ENCODE peak calls at places on chromosome 13, in seven cellular contexts. One of them, this sample, is unnamed.

GRCh38 chr13:101150998-101151397 is 265.3 kb downstream of the NALCN start:
- DNase-seq in PC-3: no peak
- DNase-seq in breast epithelium: no peak
- DNase-seq in ovary: no peak
- DNase-seq in DND-41: no peak
- DNase-seq in left ventricle myocardium inferior: no peak
- DNase-seq in GM23338: no peak
- DNase-seq in this sample: no peak

GRCh38 chr13:94550030-94550738 is 45.8 kb downstream of the TGDS start:
- DNase-seq in PC-3: peak; percentile 35
- DNase-seq in breast epithelium: peak; percentile 18
- DNase-seq in ovary: no peak
- DNase-seq in DND-41: no peak
- DNase-seq in left ventricle myocardium inferior: no peak
- DNase-seq in GM23338: peak; percentile 75
- DNase-seq in this sample: no peak

GRCh38 chr13:48144413-48145035 is 49.6 kb upstream of the MED4 start:
- DNase-seq in PC-3: no peak
- DNase-seq in breast epithelium: no peak
- DNase-seq in ovary: no peak
- DNase-seq in DND-41: no peak
- DNase-seq in left ventricle myocardium inferior: no peak
- DNase-seq in GM23338: no peak
- DNase-seq in this sample: no peak

GRCh38 chr13:93505104-93505952 is 278.7 kb downstream of the GPC6 start:
- DNase-seq in PC-3: peak; percentile 2
- DNase-seq in breast epithelium: no peak
- DNase-seq in ovary: no peak
- DNase-seq in DND-41: no peak
- DNase-seq in left ventricle myocardium inferior: no peak
- DNase-seq in GM23338: no peak
- DNase-seq in this sample: no peak

GRCh38 chr13:40206241-40207109 is 460.0 kb downstream of the FOXO1 start:
- DNase-seq in PC-3: peak; percentile 64
- DNase-seq in breast epithelium: no peak
- DNase-seq in ovary: no peak
- DNase-seq in DND-41: no peak
- DNase-seq in left ventricle myocardium inferior: no peak
- DNase-seq in GM23338: no peak
- DNase-seq in this sample: no peak

GRCh38 chr13:91353494-91353893 is 6.0 kb downstream of the MIR17HG start:
- DNase-seq in PC-3: no peak
- DNase-seq in breast epithelium: no peak
- DNase-seq in ovary: no peak
- DNase-seq in DND-41: no peak
- DNase-seq in left ventricle myocardium inferior: no peak
- DNase-seq in GM23338: no peak
- DNase-seq in this sample: no peak

GRCh38 chr13:75533866-75534265 is 3.8 kb downstream of the COMMD6 start:
- DNase-seq in PC-3: no peak
- DNase-seq in breast epithelium: no peak
- DNase-seq in ovary: no peak
- DNase-seq in DND-41: no peak
- DNase-seq in left ventricle myocardium inferior: no peak
- DNase-seq in GM23338: no peak
- DNase-seq in this sample: no peak

GRCh38 chr13:49996166-49996915 is 501 bp upstream of the TRIM13 start:
- DNase-seq in PC-3: peak; percentile 82
- DNase-seq in breast epithelium: peak; percentile 86
- DNase-seq in ovary: peak; percentile 96
- DNase-seq in DND-41: peak; percentile 92
- DNase-seq in left ventricle myocardium inferior: peak; percentile 95
- DNase-seq in GM23338: peak; percentile 96
- DNase-seq in this sample: peak; percentile 78

GRCh38 chr13:104473936-104474335 is 1407.7 kb upstream of the SLC10A2 start:
- DNase-seq in PC-3: no peak
- DNase-seq in breast epithelium: no peak
- DNase-seq in ovary: no peak
- DNase-seq in DND-41: no peak
- DNase-seq in left ventricle myocardium inferior: no peak
- DNase-seq in GM23338: no peak
- DNase-seq in this sample: no peak

GRCh38 chr13:46778095-46778494 is 18.9 kb downstream of the ESD start:
- DNase-seq in PC-3: peak; percentile 42
- DNase-seq in breast epithelium: no peak
- DNase-seq in ovary: no peak
- DNase-seq in DND-41: no peak
- DNase-seq in left ventricle myocardium inferior: no peak
- DNase-seq in GM23338: no peak
- DNase-seq in this sample: no peak

GRCh38 chr13:60028021-60028420 is 135.7 kb downstream of the DIAPH3 start:
- DNase-seq in PC-3: no peak
- DNase-seq in breast epithelium: no peak
- DNase-seq in ovary: no peak
- DNase-seq in DND-41: no peak
- DNase-seq in left ventricle myocardium inferior: no peak
- DNase-seq in GM23338: no peak
- DNase-seq in this sample: no peak

GRCh38 chr13:98689347-98689968 is 63.0 kb downstream of the SLC15A1 start:
- DNase-seq in PC-3: no peak
- DNase-seq in breast epithelium: no peak
- DNase-seq in ovary: no peak
- DNase-seq in DND-41: no peak
- DNase-seq in left ventricle myocardium inferior: no peak
- DNase-seq in GM23338: no peak
- DNase-seq in this sample: no peak

GRCh38 chr13:28159057-28159456 is 20.7 kb downstream of the PAN3 start:
- DNase-seq in PC-3: no peak
- DNase-seq in breast epithelium: no peak
- DNase-seq in ovary: no peak
- DNase-seq in DND-41: no peak
- DNase-seq in left ventricle myocardium inferior: no peak
- DNase-seq in GM23338: no peak
- DNase-seq in this sample: no peak

GRCh38 chr13:95237310-95237870 is 63.9 kb downstream of the ABCC4 start:
- DNase-seq in PC-3: no peak
- DNase-seq in breast epithelium: no peak
- DNase-seq in ovary: no peak
- DNase-seq in DND-41: no peak
- DNase-seq in left ventricle myocardium inferior: no peak
- DNase-seq in GM23338: no peak
- DNase-seq in this sample: no peak

GRCh38 chr13:40388617-40389016 is 277.8 kb downstream of the FOXO1 start:
- DNase-seq in PC-3: peak; percentile 68
- DNase-seq in breast epithelium: peak; percentile 23
- DNase-seq in ovary: no peak
- DNase-seq in DND-41: peak; percentile 92
- DNase-seq in left ventricle myocardium inferior: no peak
- DNase-seq in GM23338: no peak
- DNase-seq in this sample: peak; percentile 32

GRCh38 chr13:105266615-105267014 is 1268.8 kb downstream of the EFNB2 start:
- DNase-seq in PC-3: no peak
- DNase-seq in breast epithelium: no peak
- DNase-seq in ovary: no peak
- DNase-seq in DND-41: no peak
- DNase-seq in left ventricle myocardium inferior: no peak
- DNase-seq in GM23338: no peak
- DNase-seq in this sample: no peak

DNA sequence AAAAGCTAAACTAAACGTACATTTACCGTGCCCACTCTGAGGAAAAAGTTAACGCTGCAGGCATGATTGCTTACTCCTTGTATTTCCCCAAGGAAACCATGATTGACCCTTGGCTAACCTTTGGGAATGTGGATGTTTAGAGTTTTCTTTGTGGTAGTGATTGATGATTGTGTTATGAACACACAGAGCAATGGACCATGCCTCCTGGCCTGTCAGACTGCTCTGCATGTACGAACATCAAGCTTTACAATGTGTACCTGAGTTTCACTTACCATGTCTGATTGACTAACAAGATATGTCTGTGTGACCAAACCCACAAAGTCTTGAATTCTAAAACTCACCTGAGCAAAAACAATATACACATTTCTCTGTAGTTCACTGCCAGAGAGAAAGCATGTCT is 35.1 kb downstream of the MYCBP2 start:
- DNase-seq in PC-3: no peak
- DNase-seq in breast epithelium: no peak
- DNase-seq in ovary: no peak
- DNase-seq in DND-41: no peak
- DNase-seq in left ventricle myocardium inferior: no peak
- DNase-seq in GM23338: no peak
- DNase-seq in this sample: no peak
- H3K36me3 ChIP-seq in PC-3: peaks cover 23% of the 10 kb centered on the region
- H3K36me3 ChIP-seq in breast epithelium: no peaks in the 10 kb centered on the region
- H3K36me3 ChIP-seq in ovary: no peaks in the 10 kb centered on the region
- H3K36me3 ChIP-seq in DND-41: peaks cover 70% of the 10 kb centered on the region
- H3K36me3 ChIP-seq in left ventricle myocardium inferior: peaks cover 74% of the 10 kb centered on the region
- H3K36me3 ChIP-seq in GM23338: no peaks in the 10 kb centered on the region
- H3K36me3 ChIP-seq in this sample: no peaks in the 10 kb centered on the region

DNA sequence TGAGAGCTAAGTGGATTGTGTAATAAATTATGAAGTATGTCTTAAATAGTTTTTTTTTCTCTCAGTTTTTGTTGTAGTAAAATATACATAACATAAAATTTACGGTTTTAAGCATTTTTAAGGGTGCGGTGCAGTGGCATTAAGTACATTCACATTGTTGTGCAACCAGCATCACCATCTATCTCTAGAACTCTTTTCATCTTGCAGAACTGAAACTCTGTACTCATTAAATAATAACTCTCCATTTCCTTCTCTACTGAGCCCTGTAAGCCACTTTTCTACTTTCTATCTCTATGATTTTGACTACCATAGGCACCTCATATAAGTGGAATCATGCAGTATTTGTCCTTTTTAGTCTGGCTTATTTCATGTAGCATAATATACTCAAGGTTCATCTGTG is 87.1 kb downstream of the GJA3 start:
- DNase-seq in PC-3: no peak
- DNase-seq in breast epithelium: no peak
- DNase-seq in ovary: no peak
- DNase-seq in DND-41: no peak
- DNase-seq in left ventricle myocardium inferior: no peak
- DNase-seq in GM23338: no peak
- DNase-seq in this sample: no peak
- H3K36me3 ChIP-seq in PC-3: peaks cover 16% of the 10 kb centered on the region
- H3K36me3 ChIP-seq in breast epithelium: no peaks in the 10 kb centered on the region
- H3K36me3 ChIP-seq in ovary: no peaks in the 10 kb centered on the region
- H3K36me3 ChIP-seq in DND-41: peaks cover 61% of the 10 kb centered on the region
- H3K36me3 ChIP-seq in left ventricle myocardium inferior: peaks cover 30% of the 10 kb centered on the region
- H3K36me3 ChIP-seq in GM23338: peaks cover 9% of the 10 kb centered on the region
- H3K36me3 ChIP-seq in this sample: peaks cover 10% of the 10 kb centered on the region

GRCh38 chr13:111303559-111303958 is 16.9 kb upstream of the TEX29 start:
- DNase-seq in PC-3: no peak
- DNase-seq in breast epithelium: no peak
- DNase-seq in ovary: no peak
- DNase-seq in DND-41: no peak
- DNase-seq in left ventricle myocardium inferior: no peak
- DNase-seq in GM23338: no peak
- DNase-seq in this sample: no peak
- H3K36me3 ChIP-seq in PC-3: peaks cover 9% of the 10 kb centered on the region
- H3K36me3 ChIP-seq in breast epithelium: peaks cover 11% of the 10 kb centered on the region
- H3K36me3 ChIP-seq in ovary: no peaks in the 10 kb centered on the region
- H3K36me3 ChIP-seq in DND-41: peaks cover 97% of the 10 kb centered on the region
- H3K36me3 ChIP-seq in left ventricle myocardium inferior: peaks cover 86% of the 10 kb centered on the region
- H3K36me3 ChIP-seq in GM23338: peaks cover 20% of the 10 kb centered on the region
- H3K36me3 ChIP-seq in this sample: peaks cover 99% of the 10 kb centered on the region

GRCh38 chr13:113550453-113550852 is 34.1 kb upstream of the TFDP1 start:
- DNase-seq in PC-3: no peak
- DNase-seq in breast epithelium: no peak
- DNase-seq in ovary: no peak
- DNase-seq in DND-41: no peak
- DNase-seq in left ventricle myocardium inferior: no peak
- DNase-seq in GM23338: no peak
- DNase-seq in this sample: no peak
- H3K36me3 ChIP-seq in PC-3: no peaks in the 10 kb centered on the region
- H3K36me3 ChIP-seq in breast epithelium: no peaks in the 10 kb centered on the region
- H3K36me3 ChIP-seq in ovary: no peaks in the 10 kb centered on the region
- H3K36me3 ChIP-seq in DND-41: peaks cover 13% of the 10 kb centered on the region
- H3K36me3 ChIP-seq in left ventricle myocardium inferior: peaks cover 37% of the 10 kb centered on the region
- H3K36me3 ChIP-seq in GM23338: no peaks in the 10 kb centered on the region
- H3K36me3 ChIP-seq in this sample: peaks cover 10% of the 10 kb centered on the region

GRCh38 chr13:36979361-36980040 is 19.6 kb downstream of the ALG5 start:
- DNase-seq in PC-3: no peak
- DNase-seq in breast epithelium: no peak
- DNase-seq in ovary: no peak
- DNase-seq in DND-41: no peak
- DNase-seq in left ventricle myocardium inferior: no peak
- DNase-seq in GM23338: no peak
- DNase-seq in this sample: no peak
- H3K36me3 ChIP-seq in PC-3: peaks cover 9% of the 10 kb centered on the region
- H3K36me3 ChIP-seq in breast epithelium: no peaks in the 10 kb centered on the region
- H3K36me3 ChIP-seq in ovary: no peaks in the 10 kb centered on the region
- H3K36me3 ChIP-seq in DND-41: peaks cover 85% of the 10 kb centered on the region
- H3K36me3 ChIP-seq in left ventricle myocardium inferior: peaks cover 74% of the 10 kb centered on the region
- H3K36me3 ChIP-seq in GM23338: peaks cover 17% of the 10 kb centered on the region
- H3K36me3 ChIP-seq in this sample: peaks cover 95% of the 10 kb centered on the region

GRCh38 chr13:30394798-30395191 is 27.5 kb upstream of the UBE2L5 start:
- DNase-seq in PC-3: peak; percentile 7
- DNase-seq in breast epithelium: no peak
- DNase-seq in ovary: no peak
- DNase-seq in DND-41: no peak
- DNase-seq in left ventricle myocardium inferior: no peak
- DNase-seq in GM23338: no peak
- DNase-seq in this sample: no peak
- H3K36me3 ChIP-seq in PC-3: no peaks in the 10 kb centered on the region
- H3K36me3 ChIP-seq in breast epithelium: no peaks in the 10 kb centered on the region
- H3K36me3 ChIP-seq in ovary: no peaks in the 10 kb centered on the region
- H3K36me3 ChIP-seq in DND-41: no peaks in the 10 kb centered on the region
- H3K36me3 ChIP-seq in left ventricle myocardium inferior: no peaks in the 10 kb centered on the region
- H3K36me3 ChIP-seq in GM23338: no peaks in the 10 kb centered on the region
- H3K36me3 ChIP-seq in this sample: no peaks in the 10 kb centered on the region

This sample was measured in esophagus squamous epithelium.